ENCODE peak calls at places on chromosomes 2 and 18, in seven cellular contexts. H is epithelial cell of esophagus; A is effector CD4-positive, alpha-beta T cell; U is GM04504; B is activated T-cell treated with anti-CD3 and anti-CD28 coated beads, Interleukin-2, amount 50 U/mL, for 72 hours; W is sigmoid colon; J is activated T-helper 1 cell treated with Interleukin-2 at 50 U/mL for 16 hours. X is an unnamed sample.

GRCh38 chr18:8602040-8602439 is 7.2 kb upstream of the RAB12 start:
- DNase-seq in H (no peak), A (no peak), U (no peak), B (no peak), W (no peak), J (no peak), X (no peak)

GRCh38 chr2:9738718-9739496 is 104.4 kb upstream of the TAF1B start:
- DNase-seq in H (no peak), A (no peak), U (no peak), B (no peak), W (no peak), J (no peak), X (no peak)

GRCh38 chr18:10558243-10558966 is 32.6 kb downstream of the NAPG start:
- DNase-seq in H (peak), A (no peak), U (no peak), B (no peak), W (no peak), J (no peak), X (no peak)

GRCh38 chr2:23757686-23758433 is 169.1 kb downstream of the ATAD2B start:
- DNase-seq in H (peak), A (no peak), U (peak), B (no peak), W (no peak), J (no peak), X (peak)

GRCh38 chr18:64103979-64104378 is 44.9 kb downstream of the LINC00305 start:
- DNase-seq in H (no peak), A (no peak), U (no peak), B (no peak), W (no peak), J (no peak), X (no peak)

GRCh38 chr2:22854588-22854987 is 530.4 kb upstream of the KLHL29 start:
- DNase-seq in H (no peak), A (no peak), U (no peak), B (no peak), W (no peak), J (no peak), X (no peak)

GRCh38 chr2:101516833-101517690 is 42.1 kb upstream of the RFX8 start:
- DNase-seq in H (peak), A (no peak), U (peak), B (peak), W (no peak), J (no peak), X (peak)

GRCh38 chr2:1825046-1825445 is 80.7 kb upstream of the PXDN start:
- DNase-seq in H (no peak), A (no peak), U (no peak), B (no peak), W (no peak), J (no peak), X (no peak)

GRCh38 chr2:21276163-21276562 is 152.4 kb downstream of the TDRD15 start:
- DNase-seq in H (no peak), A (no peak), U (no peak), B (no peak), W (no peak), J (no peak), X (no peak)

GRCh38 chr2:86821306-86821705 is 30.6 kb upstream of the CD8A start:
- DNase-seq in H (no peak), A (no peak), U (no peak), B (no peak), W (no peak), J (no peak), X (no peak)

GRCh38 chr18:2325308-2325849 is 245.9 kb downstream of the METTL4 start:
- DNase-seq in H (peak), A (no peak), U (no peak), B (peak), W (no peak), J (no peak), X (no peak)

GRCh38 chr18:22267225-22267624 is 97.8 kb downstream of the GATA6 start:
- DNase-seq in H (no peak), A (no peak), U (no peak), B (no peak), W (no peak), J (no peak), X (no peak)

GRCh38 chr2:132937629-132938028 is 267.6 kb upstream of the LYPD1 start:
- DNase-seq in H (no peak), A (no peak), U (no peak), B (no peak), W (no peak), J (no peak), X (no peak)

GRCh38 chr2:199991691-199992090 is 36.3 kb downstream of the MAIP1 start:
- DNase-seq in H (no peak), A (no peak), U (no peak), B (no peak), W (no peak), J (no peak), X (no peak)

GRCh38 chr18:67694787-67695186 is 178.3 kb upstream of the DSEL start:
- DNase-seq in H (peak), A (no peak), U (no peak), B (no peak), W (no peak), J (no peak), X (no peak)

GRCh38 chr2:31533036-31533435 is 47.7 kb downstream of the SRD5A2 start:
- DNase-seq in H (no peak), A (no peak), U (no peak), B (no peak), W (no peak), J (no peak), X (no peak)

X was measured in SJSA1.